ENCODE peak calls at places on chromosomes 6 and 20, in nine cellular contexts. One of them, this sample, is unnamed.

GRCh38 chr6:37967651-37968050 is 148.1 kb downstream of the ZFAND3 start:
- DNase-seq in amniotic epithelial cell: no peak
- DNase-seq in T-helper 1 cell: no peak
- DNase-seq in epithelial cell of prostate: no peak
- DNase-seq in T-cell: no peak
- DNase-seq in stimulated activated CD4-positive, alpha-beta T cell treated with anti-CD3 and anti-CD28 coated beads, Interleukin-2, amount 100 ng/mL, for 48 hours: no peak
- DNase-seq in LNCaP clone FGC: no peak
- DNase-seq in epithelial cell of proximal tubule: no peak
- DNase-seq in activated naive CD4-positive, alpha-beta T cell treated with anti-CD3 and anti-CD28 coated beads, Interleukin-2, amount 50 U/mL, for 16 hours: no peak
- DNase-seq in this sample: no peak

GRCh38 chr20:59149678-59150504 is 13.7 kb upstream of the ZNF831 start:
- DNase-seq in activated naive CD4-positive, alpha-beta T cell treated with anti-CD3 and anti-CD28 coated beads, Interleukin-2, amount 50 U/mL, for 16 hours: peak
- DNase-seq in epithelial cell of prostate: no peak
- DNase-seq in stimulated activated CD4-positive, alpha-beta T cell treated with anti-CD3 and anti-CD28 coated beads, Interleukin-2, amount 100 ng/mL, for 48 hours: peak
- DNase-seq in amniotic epithelial cell: no peak
- DNase-seq in LNCaP clone FGC: no peak
- DNase-seq in T-helper 1 cell: peak
- DNase-seq in epithelial cell of proximal tubule: no peak
- DNase-seq in T-cell: peak
- DNase-seq in this sample: no peak

GRCh38 chr6:91659881-91660280 is 1073.0 kb upstream of the MAP3K7 start:
- DNase-seq in T-cell: no peak
- DNase-seq in amniotic epithelial cell: no peak
- DNase-seq in epithelial cell of proximal tubule: peak
- DNase-seq in epithelial cell of prostate: no peak
- DNase-seq in T-helper 1 cell: no peak
- DNase-seq in activated naive CD4-positive, alpha-beta T cell treated with anti-CD3 and anti-CD28 coated beads, Interleukin-2, amount 50 U/mL, for 16 hours: no peak
- DNase-seq in stimulated activated CD4-positive, alpha-beta T cell treated with anti-CD3 and anti-CD28 coated beads, Interleukin-2, amount 100 ng/mL, for 48 hours: no peak
- DNase-seq in LNCaP clone FGC: no peak
- DNase-seq in this sample: peak

GRCh38 chr20:1833728-1834726 is 61.2 kb upstream of the SIRPA start:
- DNase-seq in T-helper 1 cell: no peak
- DNase-seq in LNCaP clone FGC: no peak
- DNase-seq in epithelial cell of proximal tubule: no peak
- DNase-seq in activated naive CD4-positive, alpha-beta T cell treated with anti-CD3 and anti-CD28 coated beads, Interleukin-2, amount 50 U/mL, for 16 hours: no peak
- DNase-seq in amniotic epithelial cell: no peak
- DNase-seq in T-cell: no peak
- DNase-seq in stimulated activated CD4-positive, alpha-beta T cell treated with anti-CD3 and anti-CD28 coated beads, Interleukin-2, amount 100 ng/mL, for 48 hours: no peak
- DNase-seq in epithelial cell of prostate: no peak
- DNase-seq in this sample: no peak

GRCh38 chr6:26401987-26402658 is at the start of gene BTN3A1:
- DNase-seq in LNCaP clone FGC: peak
- DNase-seq in T-helper 1 cell: peak
- DNase-seq in activated naive CD4-positive, alpha-beta T cell treated with anti-CD3 and anti-CD28 coated beads, Interleukin-2, amount 50 U/mL, for 16 hours: peak
- DNase-seq in stimulated activated CD4-positive, alpha-beta T cell treated with anti-CD3 and anti-CD28 coated beads, Interleukin-2, amount 100 ng/mL, for 48 hours: peak
- DNase-seq in epithelial cell of proximal tubule: no peak
- DNase-seq in amniotic epithelial cell: peak
- DNase-seq in epithelial cell of prostate: no peak
- DNase-seq in T-cell: peak
- DNase-seq in this sample: no peak

GRCh38 chr20:4151342-4151741 is 136.0 kb upstream of the RNF24 start:
- DNase-seq in amniotic epithelial cell: no peak
- DNase-seq in stimulated activated CD4-positive, alpha-beta T cell treated with anti-CD3 and anti-CD28 coated beads, Interleukin-2, amount 100 ng/mL, for 48 hours: no peak
- DNase-seq in T-cell: no peak
- DNase-seq in epithelial cell of proximal tubule: no peak
- DNase-seq in activated naive CD4-positive, alpha-beta T cell treated with anti-CD3 and anti-CD28 coated beads, Interleukin-2, amount 50 U/mL, for 16 hours: no peak
- DNase-seq in T-helper 1 cell: no peak
- DNase-seq in LNCaP clone FGC: no peak
- DNase-seq in epithelial cell of prostate: no peak
- DNase-seq in this sample: no peak

GRCh38 chr6:119280586-119281163 is 68.9 kb downstream of the MAN1A1 start:
- DNase-seq in T-helper 1 cell: no peak
- DNase-seq in epithelial cell of prostate: no peak
- DNase-seq in amniotic epithelial cell: peak
- DNase-seq in epithelial cell of proximal tubule: no peak
- DNase-seq in LNCaP clone FGC: no peak
- DNase-seq in T-cell: no peak
- DNase-seq in stimulated activated CD4-positive, alpha-beta T cell treated with anti-CD3 and anti-CD28 coated beads, Interleukin-2, amount 100 ng/mL, for 48 hours: no peak
- DNase-seq in activated naive CD4-positive, alpha-beta T cell treated with anti-CD3 and anti-CD28 coated beads, Interleukin-2, amount 50 U/mL, for 16 hours: no peak
- DNase-seq in this sample: no peak

GRCh38 chr6:75493400-75494064 is at the start of gene FILIP1:
- DNase-seq in epithelial cell of proximal tubule: no peak
- DNase-seq in epithelial cell of prostate: no peak
- DNase-seq in stimulated activated CD4-positive, alpha-beta T cell treated with anti-CD3 and anti-CD28 coated beads, Interleukin-2, amount 100 ng/mL, for 48 hours: no peak
- DNase-seq in activated naive CD4-positive, alpha-beta T cell treated with anti-CD3 and anti-CD28 coated beads, Interleukin-2, amount 50 U/mL, for 16 hours: no peak
- DNase-seq in T-helper 1 cell: no peak
- DNase-seq in amniotic epithelial cell: peak
- DNase-seq in LNCaP clone FGC: no peak
- DNase-seq in T-cell: no peak
- DNase-seq in this sample: peak

GRCh38 chr6:157629220-157629619 is 193.8 kb upstream of the SNX9 start:
- DNase-seq in LNCaP clone FGC: no peak
- DNase-seq in epithelial cell of proximal tubule: no peak
- DNase-seq in T-helper 1 cell: no peak
- DNase-seq in amniotic epithelial cell: peak
- DNase-seq in epithelial cell of prostate: no peak
- DNase-seq in stimulated activated CD4-positive, alpha-beta T cell treated with anti-CD3 and anti-CD28 coated beads, Interleukin-2, amount 100 ng/mL, for 48 hours: no peak
- DNase-seq in activated naive CD4-positive, alpha-beta T cell treated with anti-CD3 and anti-CD28 coated beads, Interleukin-2, amount 50 U/mL, for 16 hours: no peak
- DNase-seq in T-cell: no peak
- DNase-seq in this sample: no peak

GRCh38 chr6:54102239-54102638 is 9.0 kb upstream of the MLIP start:
- DNase-seq in stimulated activated CD4-positive, alpha-beta T cell treated with anti-CD3 and anti-CD28 coated beads, Interleukin-2, amount 100 ng/mL, for 48 hours: no peak
- DNase-seq in T-cell: no peak
- DNase-seq in epithelial cell of proximal tubule: no peak
- DNase-seq in epithelial cell of prostate: no peak
- DNase-seq in T-helper 1 cell: no peak
- DNase-seq in amniotic epithelial cell: no peak
- DNase-seq in LNCaP clone FGC: no peak
- DNase-seq in activated naive CD4-positive, alpha-beta T cell treated with anti-CD3 and anti-CD28 coated beads, Interleukin-2, amount 50 U/mL, for 16 hours: no peak
- DNase-seq in this sample: no peak

GRCh38 chr6:11806561-11807317 is 28.1 kb upstream of the ADTRP start:
- DNase-seq in amniotic epithelial cell: no peak
- DNase-seq in activated naive CD4-positive, alpha-beta T cell treated with anti-CD3 and anti-CD28 coated beads, Interleukin-2, amount 50 U/mL, for 16 hours: no peak
- DNase-seq in T-cell: no peak
- DNase-seq in stimulated activated CD4-positive, alpha-beta T cell treated with anti-CD3 and anti-CD28 coated beads, Interleukin-2, amount 100 ng/mL, for 48 hours: no peak
- DNase-seq in epithelial cell of prostate: peak
- DNase-seq in T-helper 1 cell: no peak
- DNase-seq in LNCaP clone FGC: no peak
- DNase-seq in epithelial cell of proximal tubule: no peak
- DNase-seq in this sample: no peak

GRCh38 chr6:140269766-140270165 is 895.3 kb upstream of the CITED2 start:
- DNase-seq in amniotic epithelial cell: peak
- DNase-seq in T-helper 1 cell: no peak
- DNase-seq in epithelial cell of prostate: peak
- DNase-seq in LNCaP clone FGC: no peak
- DNase-seq in activated naive CD4-positive, alpha-beta T cell treated with anti-CD3 and anti-CD28 coated beads, Interleukin-2, amount 50 U/mL, for 16 hours: no peak
- DNase-seq in T-cell: no peak
- DNase-seq in stimulated activated CD4-positive, alpha-beta T cell treated with anti-CD3 and anti-CD28 coated beads, Interleukin-2, amount 100 ng/mL, for 48 hours: no peak
- DNase-seq in epithelial cell of proximal tubule: no peak
- DNase-seq in this sample: peak

GRCh38 chr6:95978230-95978629 is 37.5 kb upstream of the FUT9 start:
- DNase-seq in epithelial cell of prostate: peak
- DNase-seq in epithelial cell of proximal tubule: peak
- DNase-seq in T-cell: no peak
- DNase-seq in activated naive CD4-positive, alpha-beta T cell treated with anti-CD3 and anti-CD28 coated beads, Interleukin-2, amount 50 U/mL, for 16 hours: no peak
- DNase-seq in stimulated activated CD4-positive, alpha-beta T cell treated with anti-CD3 and anti-CD28 coated beads, Interleukin-2, amount 100 ng/mL, for 48 hours: no peak
- DNase-seq in amniotic epithelial cell: no peak
- DNase-seq in LNCaP clone FGC: no peak
- DNase-seq in T-helper 1 cell: no peak
- DNase-seq in this sample: peak

GRCh38 chr6:21666788-21667681 is 73.5 kb downstream of the SOX4 start:
- DNase-seq in activated naive CD4-positive, alpha-beta T cell treated with anti-CD3 and anti-CD28 coated beads, Interleukin-2, amount 50 U/mL, for 16 hours: no peak
- DNase-seq in T-helper 1 cell: no peak
- DNase-seq in epithelial cell of proximal tubule: no peak
- DNase-seq in T-cell: no peak
- DNase-seq in amniotic epithelial cell: no peak
- DNase-seq in stimulated activated CD4-positive, alpha-beta T cell treated with anti-CD3 and anti-CD28 coated beads, Interleukin-2, amount 100 ng/mL, for 48 hours: no peak
- DNase-seq in LNCaP clone FGC: no peak
- DNase-seq in epithelial cell of prostate: no peak
- DNase-seq in this sample: no peak

GRCh38 chr20:53706511-53707031 is 112.9 kb upstream of the ZNF217 start:
- DNase-seq in epithelial cell of proximal tubule: no peak
- DNase-seq in epithelial cell of prostate: no peak
- DNase-seq in stimulated activated CD4-positive, alpha-beta T cell treated with anti-CD3 and anti-CD28 coated beads, Interleukin-2, amount 100 ng/mL, for 48 hours: no peak
- DNase-seq in amniotic epithelial cell: peak
- DNase-seq in T-cell: peak
- DNase-seq in LNCaP clone FGC: no peak
- DNase-seq in activated naive CD4-positive, alpha-beta T cell treated with anti-CD3 and anti-CD28 coated beads, Interleukin-2, amount 50 U/mL, for 16 hours: no peak
- DNase-seq in T-helper 1 cell: no peak
- DNase-seq in this sample: no peak

GRCh38 chr6:142551145-142551811 is 249.5 kb downstream of the ADGRG6 start:
- DNase-seq in T-helper 1 cell: no peak
- DNase-seq in stimulated activated CD4-positive, alpha-beta T cell treated with anti-CD3 and anti-CD28 coated beads, Interleukin-2, amount 100 ng/mL, for 48 hours: peak
- DNase-seq in LNCaP clone FGC: no peak
- DNase-seq in epithelial cell of prostate: peak
- DNase-seq in epithelial cell of proximal tubule: peak
- DNase-seq in T-cell: peak
- DNase-seq in amniotic epithelial cell: no peak
- DNase-seq in activated naive CD4-positive, alpha-beta T cell treated with anti-CD3 and anti-CD28 coated beads, Interleukin-2, amount 50 U/mL, for 16 hours: peak
- DNase-seq in this sample: peak

GRCh38 chr6:159769470-159769869 is 7.6 kb downstream of the ACAT2 start:
- DNase-seq in T-helper 1 cell: no peak
- DNase-seq in activated naive CD4-positive, alpha-beta T cell treated with anti-CD3 and anti-CD28 coated beads, Interleukin-2, amount 50 U/mL, for 16 hours: no peak
- DNase-seq in T-cell: no peak
- DNase-seq in epithelial cell of prostate: no peak
- DNase-seq in stimulated activated CD4-positive, alpha-beta T cell treated with anti-CD3 and anti-CD28 coated beads, Interleukin-2, amount 100 ng/mL, for 48 hours: no peak
- DNase-seq in epithelial cell of proximal tubule: no peak
- DNase-seq in amniotic epithelial cell: no peak
- DNase-seq in LNCaP clone FGC: no peak
- DNase-seq in this sample: no peak

GRCh38 chr6:40996591-40997247 is 42.3 kb downstream of the UNC5CL start:
- DNase-seq in stimulated activated CD4-positive, alpha-beta T cell treated with anti-CD3 and anti-CD28 coated beads, Interleukin-2, amount 100 ng/mL, for 48 hours: no peak
- DNase-seq in T-cell: no peak
- DNase-seq in amniotic epithelial cell: peak
- DNase-seq in epithelial cell of proximal tubule: no peak
- DNase-seq in epithelial cell of prostate: no peak
- DNase-seq in activated naive CD4-positive, alpha-beta T cell treated with anti-CD3 and anti-CD28 coated beads, Interleukin-2, amount 50 U/mL, for 16 hours: no peak
- DNase-seq in LNCaP clone FGC: peak
- DNase-seq in T-helper 1 cell: no peak
- DNase-seq in this sample: no peak

GRCh38 chr6:45436544-45437440 is 59.1 kb upstream of the SUPT3H start:
- DNase-seq in amniotic epithelial cell: peak
- DNase-seq in epithelial cell of proximal tubule: no peak
- DNase-seq in stimulated activated CD4-positive, alpha-beta T cell treated with anti-CD3 and anti-CD28 coated beads, Interleukin-2, amount 100 ng/mL, for 48 hours: peak
- DNase-seq in T-cell: no peak
- DNase-seq in activated naive CD4-positive, alpha-beta T cell treated with anti-CD3 and anti-CD28 coated beads, Interleukin-2, amount 50 U/mL, for 16 hours: peak
- DNase-seq in epithelial cell of prostate: no peak
- DNase-seq in T-helper 1 cell: no peak
- DNase-seq in LNCaP clone FGC: no peak
- DNase-seq in this sample: no peak

GRCh38 chr6:167524261-167524660 is 199.4 kb downstream of the TTLL2 start:
- DNase-seq in amniotic epithelial cell: no peak
- DNase-seq in T-cell: no peak
- DNase-seq in T-helper 1 cell: no peak
- DNase-seq in LNCaP clone FGC: no peak
- DNase-seq in epithelial cell of prostate: no peak
- DNase-seq in stimulated activated CD4-positive, alpha-beta T cell treated with anti-CD3 and anti-CD28 coated beads, Interleukin-2, amount 100 ng/mL, for 48 hours: no peak
- DNase-seq in epithelial cell of proximal tubule: no peak
- DNase-seq in activated naive CD4-positive, alpha-beta T cell treated with anti-CD3 and anti-CD28 coated beads, Interleukin-2, amount 50 U/mL, for 16 hours: no peak
- DNase-seq in this sample: no peak